ENCODE peak calls at places on chromosomes 13 and 19, in four cellular contexts. A is K562, H is A549, S is HepG2. G is an unnamed sample.

GRCh38 chr13:111373486-111373885 is 53.0 kb downstream of the TEX29 start:
- DNase-seq in A (no peak), H (no peak), S (no peak), G (no peak)

GRCh38 chr13:44364601-44365000 is 9.0 kb upstream of the SERP2 start:
- DNase-seq in A (no peak), H (no peak), S (peak), G (no peak)

GRCh38 chr19:12802267-12803106 is 618 bp downstream of the THSD8 start:
- DNase-seq in A (peak), H (no peak), S (no peak), G (no peak)

GRCh38 chr13:43307921-43308433 is 284.6 kb downstream of the DNAJC15 start:
- DNase-seq in A (no peak), H (no peak), S (peak), G (no peak)

GRCh38 chr19:31988256-31988655 is 357.2 kb upstream of the ZNF507 start:
- DNase-seq in A (no peak), H (no peak), S (no peak), G (no peak)

GRCh38 chr13:73158851-73159250 is 100.0 kb downstream of the KLF5 start:
- DNase-seq in A (no peak), H (no peak), S (no peak), G (no peak)

GRCh38 chr19:50328257-50329145 is 676 bp downstream of the KCNC3 start:
- DNase-seq in A (peak), H (no peak), S (no peak), G (peak)

GRCh38 chr13:52359534-52359933 is 46.4 kb downstream of the THSD1 start:
- DNase-seq in A (no peak), H (no peak), S (no peak), G (no peak)

GRCh38 chr13:26494591-26494990 is 62.9 kb upstream of the WASF3 start:
- DNase-seq in A (no peak), H (no peak), S (no peak), G (no peak)

GRCh38 chr19:18637644-18638630 is 1.1 kb downstream of the KLHL26 start:
- DNase-seq in A (no peak), H (peak), S (no peak), G (no peak)

GRCh38 chr13:40776681-40777165 is 5.7 kb upstream of the MRPS31 start:
- DNase-seq in A (no peak), H (no peak), S (no peak), G (no peak)

GRCh38 chr19:38145627-38146026 is 78.4 kb downstream of the DPF1 start:
- DNase-seq in A (no peak), H (no peak), S (no peak), G (no peak)

GRCh38 chr19:14089412-14089661 is 1.2 kb downstream of the SAMD1 start:
- DNase-seq in A (no peak), H (no peak), S (no peak), G (no peak)

GRCh38 chr13:90793261-90793785 is 554.2 kb upstream of the MIR17HG start:
- DNase-seq in A (no peak), H (no peak), S (no peak), G (no peak)

GRCh38 chr19:6235031-6235951 is 44.5 kb downstream of the MLLT1 start:
- DNase-seq in A (no peak), H (no peak), S (no peak), G (no peak)

GRCh38 chr19:35352448-35353304 is 5.0 kb downstream of the FFAR1 start:
- DNase-seq in A (peak), H (peak), S (peak), G (peak)

GRCh38 chr19:35351441-35352176 is 3.9 kb downstream of the FFAR1 start:
- DNase-seq in A (no peak), H (no peak), S (no peak), G (no peak)

GRCh38 chr19:35354898-35355297 is 3.4 kb upstream of the FFAR3 start:
- DNase-seq in A (no peak), H (no peak), S (no peak), G (no peak)

GRCh38 chr19:35352177-35352447 is 4.4 kb downstream of the FFAR1 start:
- DNase-seq in A (no peak), H (no peak), S (no peak), G (no peak)

DNA sequence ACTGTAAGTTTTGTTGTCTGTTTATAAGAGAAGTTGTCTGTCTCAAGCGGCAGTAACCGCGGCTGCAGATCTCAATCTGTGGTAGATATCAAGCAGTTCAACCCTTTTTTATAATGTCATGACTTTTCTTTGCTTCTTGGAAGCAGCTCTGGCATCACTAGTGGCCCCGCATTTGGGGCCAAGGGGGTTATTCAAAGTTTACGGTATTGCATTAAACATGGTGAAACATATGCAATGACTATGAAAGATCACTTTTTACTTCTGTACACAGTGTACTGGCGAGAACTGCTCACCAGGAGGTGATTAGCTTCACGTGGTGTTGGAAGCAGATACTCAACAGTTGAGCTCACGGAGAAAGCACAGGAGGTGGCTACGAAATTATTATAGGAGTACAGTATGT is 4.6 kb upstream of the FFAR3 start:
- DNase-seq in A (no peak), H (no peak), S (no peak), G (no peak)
- TF ChIP-seq NR3C1 in A (no peak), H (no peak), S (no peak), G (no peak)

GRCh38 chr13:36131215-36131930 is at the start of gene DCLK1:
- DNase-seq in A (no peak), H (no peak), S (no peak), G (peak)
- TF ChIP-seq NR3C1 in A (no peak), H (no peak), S (no peak), G (no peak)

DNA sequence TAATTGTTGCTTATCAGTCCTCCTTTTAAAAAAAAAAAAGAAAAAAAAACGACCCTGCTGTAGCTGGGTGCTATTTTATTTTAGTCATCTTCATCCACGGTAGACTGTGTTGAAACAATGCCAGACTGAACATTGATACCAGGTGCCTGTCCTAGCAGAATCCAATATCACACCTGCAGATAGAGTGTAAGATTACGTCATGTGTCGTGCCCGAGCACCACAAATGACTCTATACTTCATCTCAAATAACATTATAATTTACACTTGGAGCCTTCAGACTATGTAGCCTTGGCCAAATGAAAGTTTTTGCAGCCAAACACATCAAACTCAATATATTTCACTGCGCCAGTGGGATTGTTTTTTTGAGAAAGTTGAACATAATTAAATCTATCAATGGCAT is 410.6 kb downstream of the FGF9 start:
- DNase-seq in A (no peak), H (no peak), S (no peak), G (no peak)
- TF ChIP-seq NR3C1 in A (no peak), H (no peak), S (no peak), G (no peak)

DNA sequence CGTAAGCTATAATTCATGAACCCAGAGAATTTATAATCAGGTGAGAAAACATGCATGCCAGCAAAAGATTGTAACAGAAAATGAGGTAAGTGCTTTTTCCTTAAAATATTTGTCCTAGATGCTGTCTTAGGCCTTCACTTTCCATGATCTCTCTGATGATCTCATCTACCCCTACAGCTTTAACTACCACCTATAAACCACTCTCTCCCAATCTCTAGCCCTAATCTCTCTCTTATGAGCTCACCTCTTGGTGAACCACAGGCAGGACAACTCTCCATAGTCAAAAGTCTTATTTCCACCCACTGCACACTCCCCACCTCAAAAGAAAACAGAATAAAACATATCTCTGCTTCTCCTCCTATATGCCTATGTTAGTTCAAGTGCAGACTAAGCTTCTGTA is 137.1 kb downstream of the SLC7A1 start:
- DNase-seq in A (no peak), H (no peak), S (no peak), G (no peak)
- TF ChIP-seq NR3C1 in A (no peak), H (no peak), S (no peak), G (no peak)

DNA sequence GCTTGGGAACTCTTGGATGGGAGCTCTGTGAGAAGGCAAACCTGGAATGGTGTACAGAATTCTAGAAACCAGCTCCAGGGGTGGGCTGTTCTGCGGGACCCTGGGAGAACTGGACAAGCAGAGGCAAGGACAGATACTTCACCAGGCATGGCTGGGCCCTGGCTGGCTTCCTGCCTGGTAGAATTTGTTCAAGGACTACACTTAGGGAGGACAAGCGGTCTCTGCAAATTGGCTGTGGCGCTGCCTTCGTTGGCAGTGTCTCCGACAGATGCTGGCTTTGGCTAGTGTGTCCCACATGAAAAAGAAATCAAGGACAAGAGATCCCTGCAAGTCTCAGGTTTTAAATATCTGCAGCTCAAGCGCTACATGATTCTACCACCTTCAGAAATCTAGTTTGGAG is 12.4 kb downstream of the CEBPG start:
- DNase-seq in A (no peak), H (no peak), S (no peak), G (no peak)
- TF ChIP-seq NR3C1 in A (no peak), H (no peak), S (no peak), G (no peak)

DNA sequence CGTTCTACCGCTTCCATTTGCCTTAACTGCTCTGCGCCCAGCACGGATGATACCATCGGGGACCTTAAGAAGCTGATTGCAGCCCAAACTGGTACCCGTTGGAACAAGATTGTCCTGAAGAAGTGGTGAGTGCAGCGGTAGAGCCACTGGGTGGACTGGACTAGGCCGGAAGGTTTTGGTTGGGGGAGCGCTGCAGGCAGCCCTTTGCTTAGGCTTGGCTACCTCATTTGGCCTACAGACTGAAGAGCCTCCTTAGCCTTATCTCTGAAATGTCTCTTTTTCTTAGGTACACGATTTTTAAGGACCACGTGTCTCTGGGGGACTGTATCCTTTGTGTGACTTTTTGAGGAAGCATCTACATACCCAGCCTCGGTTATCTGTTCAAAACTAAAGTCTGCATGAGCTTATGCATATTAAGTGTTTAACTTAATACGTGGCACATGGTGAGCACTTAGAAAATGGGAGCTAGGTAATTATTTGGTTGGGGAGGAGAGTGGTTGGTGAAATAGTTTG is 889 bp downstream of the UBL5 start:
- DNase-seq in A (no peak), H (no peak), S (no peak), G (no peak)
- TF ChIP-seq NR3C1 in A (no peak), H (no peak), S (no peak), G (no peak)

G was measured in WTC11.